ENCODE peak calls at places on chromosome 16, in ten cellular contexts. X is cardiac muscle cell, L is psoas muscle, Y is lung, A is SK-N-SH, G is thoracic aorta, C is IMR-90, T is heart left ventricle, S is tibial artery, I is ovary. U is an unnamed sample.
A peak's percentile ranks its signal among the peaks of the same experiment; 100 is the strongest.

GRCh38 chr16:27286446-27286845 is 17.9 kb upstream of the NSMCE1 start:
- DNase-seq in L (no peak), X (peak; percentile 96), T (peak; percentile 57), C (peak; percentile 97), G (peak; percentile 41), S (no peak), I (no peak), A (no peak), Y (no peak), U (no peak)

GRCh38 chr16:28260193-28260592 is 32.1 kb upstream of the SBK1 start:
- DNase-seq in C (no peak), S (no peak), L (peak; percentile 50), Y (no peak), A (no peak), G (no peak), X (peak; percentile 19), T (peak; percentile 55), I (no peak), U (no peak)

GRCh38 chr16:52435573-52435972 is 111.4 kb downstream of the TOX3 start:
- DNase-seq in X (peak; percentile 7), S (no peak), L (no peak), C (no peak), T (no peak), I (no peak), A (no peak), G (no peak), Y (no peak), U (peak; percentile 84)

GRCh38 chr16:49277766-49278566 is 3.7 kb downstream of the CBLN1 start:
- DNase-seq in T (no peak), Y (no peak), A (no peak), I (no peak), X (peak; percentile 7), G (no peak), C (no peak), S (no peak), L (no peak), U (no peak)

GRCh38 chr16:85844786-85845185 is 45.3 kb downstream of the COX4I1 start:
- DNase-seq in X (peak; percentile 35), G (no peak), S (no peak), I (no peak), C (peak; percentile 42), Y (no peak), T (no peak), L (no peak), A (no peak), U (no peak)

GRCh38 chr16:73955255-73955654 is 341.4 kb upstream of the PSMD7 start:
- DNase-seq in L (no peak), A (peak; percentile 22), G (no peak), T (no peak), C (no peak), Y (no peak), S (no peak), X (no peak), I (no peak), U (no peak)

GRCh38 chr16:81994485-81994884 is 16.8 kb downstream of the SDR42E1 start:
- DNase-seq in S (no peak), X (no peak), I (no peak), A (no peak), L (no peak), G (no peak), Y (no peak), T (no peak), C (no peak), U (no peak)

GRCh38 chr16:19167710-19168172 is 299 bp upstream of the SYT17 start:
- DNase-seq in A (peak; percentile 93), X (peak; percentile 80), I (peak; percentile 25), C (peak; percentile 48), S (peak; percentile 73), G (no peak), Y (peak; percentile 72), L (peak; percentile 71), T (peak; percentile 71), U (peak; percentile 73)

GRCh38 chr16:28863929-28864886 is 565 bp downstream of the SH2B1 start:
- DNase-seq in T (no peak), L (peak; percentile 33), Y (no peak), X (peak; percentile 61), A (peak; percentile 60), I (peak; percentile 48), C (peak; percentile 55), S (no peak), G (no peak), U (no peak)

GRCh38 chr16:71540-72341 is 690 bp downstream of the RHBDF1 start:
- DNase-seq in A (peak; percentile 76), T (peak; percentile 82), X (peak; percentile 69), I (peak; percentile 86), G (no peak), L (peak; percentile 81), Y (peak; percentile 75), S (peak; percentile 93), C (peak; percentile 76), U (no peak)

DNA sequence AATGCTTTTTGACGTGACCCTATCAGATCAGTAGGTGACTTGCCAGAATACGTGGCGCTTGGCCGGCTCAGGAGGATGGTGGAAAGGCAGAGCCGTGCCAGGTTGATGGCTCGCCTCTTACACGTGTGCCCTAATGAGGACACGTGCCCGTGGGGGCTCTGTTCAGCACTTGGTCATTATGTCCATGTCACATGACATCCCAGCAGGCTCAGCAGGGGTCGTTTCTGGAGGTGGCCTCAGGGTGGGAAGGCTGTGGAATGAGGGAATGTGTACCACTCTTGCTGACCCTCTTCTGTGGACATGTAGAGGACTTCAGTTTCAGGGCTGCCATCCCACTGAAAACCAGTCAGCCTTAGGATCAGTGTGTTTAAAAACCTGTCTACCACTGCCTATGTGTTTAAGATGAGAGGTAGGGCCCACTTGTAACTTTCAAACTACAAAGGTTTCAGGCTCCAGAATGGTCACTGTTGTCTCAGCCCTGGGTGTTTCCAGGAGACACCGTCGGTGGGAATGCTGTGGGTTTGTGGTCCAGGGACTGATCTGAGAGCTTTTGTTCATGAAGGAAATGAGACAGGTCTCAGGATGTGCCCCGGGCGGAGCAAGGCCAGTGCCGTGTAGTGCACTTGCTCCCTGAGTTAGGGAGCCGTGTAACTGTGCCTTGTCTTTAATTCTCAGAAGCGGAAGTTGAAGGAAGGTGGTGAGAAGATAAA is 12.1 kb downstream of the UBN1 start:
- DNase-seq in G (no peak), X (no peak), L (no peak), T (no peak), I (no peak), C (no peak), A (no peak), Y (no peak), S (no peak), U (no peak)
- H3K36me3 ChIP-seq in G (peaks cover 60% of the 10 kb centered on the region), X (peaks cover 66% of the 10 kb centered on the region), L (peaks cover 20% of the 10 kb centered on the region), T (peaks cover 30% of the 10 kb centered on the region), I (no peaks in the 10 kb centered on the region), C (peaks cover 54% of the 10 kb centered on the region), A (peaks cover 52% of the 10 kb centered on the region), Y (peaks cover 35% of the 10 kb centered on the region), S (peaks cover 86% of the 10 kb centered on the region), U (peaks cover 80% of the 10 kb centered on the region)

GRCh38 chr16:22979038-22979437 is 165.1 kb downstream of the HS3ST2 start:
- DNase-seq in T (no peak), A (no peak), Y (no peak), L (no peak), S (no peak), I (no peak), X (no peak), G (no peak), C (no peak), U (no peak)

GRCh38 chr16:22973451-22973991 is 159.6 kb downstream of the HS3ST2 start:
- DNase-seq in I (no peak), A (no peak), Y (no peak), S (no peak), C (no peak), X (no peak), L (no peak), G (no peak), T (no peak), U (no peak)

GRCh38 chr16:22971346-22971924 is 157.5 kb downstream of the HS3ST2 start:
- DNase-seq in S (no peak), L (no peak), A (no peak), G (no peak), T (no peak), X (no peak), C (no peak), I (no peak), Y (no peak), U (no peak)

GRCh38 chr16:22977294-22977697 is 163.3 kb downstream of the HS3ST2 start:
- DNase-seq in C (no peak), L (no peak), S (no peak), Y (no peak), X (no peak), T (no peak), G (no peak), I (no peak), A (no peak), U (no peak)
- TF ChIP-seq CTCF in C (peak; percentile 7), L (peak; percentile 34), S (peak; percentile 10), Y (no peak), X (no peak), T (peak; percentile 31), G (no peak), I (peak; percentile 10), A (peak; percentile 38), U (peak; percentile 72)

GRCh38 chr16:23120562-23120961 is 28.7 kb downstream of the USP31 start:
- DNase-seq in A (no peak), I (no peak), X (no peak), G (no peak), L (no peak), C (no peak), T (no peak), S (no peak), Y (no peak), U (no peak)
- H3K4me1 ChIP-seq in A (peaks cover 6% of the 10 kb centered on the region), I (peaks cover 5% of the 10 kb centered on the region), X (peaks cover 6% of the 10 kb centered on the region), G (peaks cover 85% of the 10 kb centered on the region), L (peaks cover 45% of the 10 kb centered on the region), C (peaks cover 3% of the 10 kb centered on the region), T (peaks cover 26% of the 10 kb centered on the region), S (peaks cover 28% of the 10 kb centered on the region), Y (peaks cover 6% of the 10 kb centered on the region), U (no peaks in the 10 kb centered on the region)

GRCh38 chr16:66742409-66742808 is 9.0 kb downstream of the DYNC1LI2 start:
- DNase-seq in L (no peak), I (no peak), Y (no peak), T (no peak), S (no peak), X (peak; percentile 28), G (no peak), A (no peak), C (no peak), U (no peak)

GRCh38 chr16:66741131-66741900 is 10.1 kb downstream of the DYNC1LI2 start:
- DNase-seq in T (peak; percentile 94), S (peak; percentile 95), C (peak; percentile 88), Y (peak; percentile 91), A (peak; percentile 79), I (peak; percentile 91), G (peak; percentile 83), L (peak; percentile 84), X (peak; percentile 94), U (peak; percentile 81)

GRCh38 chr16:66741971-66742396 is 9.4 kb downstream of the DYNC1LI2 start:
- DNase-seq in X (peak; percentile 65), L (no peak), T (no peak), I (no peak), C (peak; percentile 40), A (no peak), G (no peak), Y (no peak), S (no peak), U (no peak)

GRCh38 chr16:66740533-66740932 is 10.9 kb downstream of the DYNC1LI2 start:
- DNase-seq in C (no peak), G (no peak), S (no peak), T (no peak), I (no peak), Y (no peak), A (no peak), X (no peak), L (no peak), U (no peak)

DNA sequence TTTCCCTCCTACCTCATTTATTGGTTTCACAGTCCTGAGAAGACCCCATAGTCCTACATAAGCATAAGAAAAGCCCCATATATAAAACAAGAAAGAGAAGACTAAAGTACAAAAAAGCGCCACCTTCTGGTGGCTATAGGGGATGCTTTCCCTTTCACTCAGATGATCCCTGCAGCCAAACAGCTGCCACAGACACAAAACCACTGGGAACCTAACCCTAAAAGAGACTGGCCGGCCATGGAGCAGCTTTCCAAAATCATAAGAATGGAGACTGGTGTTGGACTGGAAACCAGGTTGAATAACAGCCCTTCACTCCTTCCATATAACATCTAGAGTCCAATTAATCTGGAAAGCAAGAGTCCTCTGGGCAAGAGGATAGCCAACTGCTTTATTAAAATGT is 11.4 kb downstream of the DYNC1LI2 start:
- DNase-seq in I (no peak), G (no peak), X (peak; percentile 58), L (no peak), S (no peak), A (peak; percentile 69), Y (no peak), C (peak; percentile 32), T (no peak), U (peak; percentile 52)
- H3K36me3 ChIP-seq in I (no peaks in the 10 kb centered on the region), G (peaks cover 32% of the 10 kb centered on the region), X (peaks cover 56% of the 10 kb centered on the region), L (peaks cover 9% of the 10 kb centered on the region), S (peaks cover 46% of the 10 kb centered on the region), A (peaks cover 70% of the 10 kb centered on the region), Y (peaks cover 28% of the 10 kb centered on the region), C (peaks cover 53% of the 10 kb centered on the region), T (peaks cover 14% of the 10 kb centered on the region), U (peaks cover 90% of the 10 kb centered on the region)